ENCODE peak calls at places on chromosomes 12 and 14, in four cellular contexts. K is A673, Z is iPS DF 6.9, N is left ventricle myocardium inferior. Q is an unnamed sample.

GRCh38 chr14:71320734-71321555 is 413.7 kb downstream of the PCNX1 start:
- DNase-seq in K (peak; percentile 80), Z (no peak), N (peak; percentile 57), Q (no peak)

GRCh38 chr14:73748858-73749357 is 34.7 kb upstream of the PNMA1 start:
- DNase-seq in N (no peak), K (no peak), Z (no peak), Q (no peak)

GRCh38 chr14:34710744-34711143 is 3.6 kb downstream of the CFL2 start:
- DNase-seq in K (no peak), Z (no peak), N (no peak), Q (no peak)

GRCh38 chr14:62592877-62593276 is 452.4 kb downstream of the KCNH5 start:
- DNase-seq in K (peak; percentile 67), Z (no peak), N (no peak), Q (no peak)

GRCh38 chr14:102594514-102595175 is 2.2 kb downstream of the RCOR1 start:
- DNase-seq in K (peak; percentile 83), N (peak; percentile 63), Z (no peak), Q (peak; percentile 54)

GRCh38 chr12:4143909-4144308 is 129.7 kb upstream of the CCND2 start:
- DNase-seq in N (no peak), K (no peak), Z (no peak), Q (no peak)

GRCh38 chr12:58310368-58310767 is 369.0 kb downstream of the ATP23 start:
- DNase-seq in K (peak; percentile 21), Z (no peak), N (no peak), Q (no peak)

GRCh38 chr12:92871121-92871520 is 58.0 kb downstream of the EEA1 start:
- DNase-seq in Z (no peak), K (peak; percentile 16), N (no peak), Q (no peak)

GRCh38 chr12:79682593-79682992 is 8.2 kb downstream of the PAWR start:
- DNase-seq in K (no peak), Z (no peak), N (no peak), Q (no peak)

GRCh38 chr12:68876471-68876870 is 56.5 kb downstream of the CPM start:
- DNase-seq in Z (no peak), N (no peak), K (peak; percentile 37), Q (no peak)

GRCh38 chr14:69999246-69999645 is 120.0 kb downstream of the SMOC1 start:
- DNase-seq in Z (no peak), K (no peak), N (no peak), Q (no peak)

GRCh38 chr12:132766380-132767085 is 4.9 kb upstream of the ANKLE2 start:
- DNase-seq in K (peak; percentile 85), Z (no peak), N (peak; percentile 73), Q (no peak)

GRCh38 chr12:96378319-96378718 is 21.9 kb downstream of the CDK17 start:
- DNase-seq in Z (no peak), N (no peak), K (no peak), Q (no peak)

DNA sequence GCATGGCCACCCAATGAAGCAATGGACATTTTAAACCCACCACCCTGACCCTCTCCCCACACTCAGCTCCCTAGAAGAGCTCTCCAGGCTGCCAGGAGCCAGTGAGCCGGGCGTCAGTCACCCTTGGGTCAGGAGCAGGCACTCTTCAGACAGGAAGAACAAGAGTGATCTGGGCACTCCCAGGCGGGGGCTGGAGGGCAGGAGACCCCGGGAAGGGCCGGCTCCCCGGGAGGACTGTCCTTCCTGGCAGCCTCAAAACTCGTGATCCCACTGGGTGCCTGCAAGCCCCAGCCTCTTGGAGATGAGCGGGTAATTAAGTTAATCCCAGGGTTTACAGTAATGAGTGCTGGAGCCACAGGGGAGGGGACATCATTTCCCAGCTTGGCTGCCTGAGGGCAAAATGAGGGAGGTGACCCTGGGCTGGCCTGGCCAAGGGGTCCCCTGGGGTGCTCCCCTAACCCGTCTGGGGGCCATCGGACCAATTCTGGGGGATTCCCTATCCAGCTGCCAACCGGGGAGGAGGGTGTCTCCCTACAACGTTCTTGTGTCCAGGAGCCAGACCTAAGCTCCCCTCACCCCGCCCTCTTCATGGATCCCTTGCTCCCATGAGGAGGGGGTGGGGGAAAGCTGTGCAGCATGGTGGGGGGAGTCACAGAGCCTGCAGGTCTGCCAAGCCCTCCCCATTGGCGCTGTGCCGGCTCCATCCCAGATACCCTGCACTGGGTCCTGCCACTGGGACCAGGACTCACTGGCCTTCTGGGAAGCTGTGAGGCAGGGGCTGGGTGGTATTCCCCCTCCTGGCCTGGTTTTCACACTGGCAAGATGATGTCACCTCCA is 59.2 kb downstream of the CCNK start:
- DNase-seq in N (no peak), K (no peak), Z (no peak), Q (no peak)
- H3K4me1 ChIP-seq in N (peaks cover 90% of the 10 kb centered on the region), K (peaks cover 8% of the 10 kb centered on the region), Z (peaks cover 15% of the 10 kb centered on the region), Q (peaks cover 83% of the 10 kb centered on the region)

GRCh38 chr12:52667931-52668330 is 12.3 kb downstream of the KRT1 start:
- DNase-seq in Z (no peak), K (no peak), N (no peak), Q (no peak)
- H3K4me1 ChIP-seq in Z (no peaks in the 10 kb centered on the region), K (no peaks in the 10 kb centered on the region), N (no peaks in the 10 kb centered on the region), Q (no peaks in the 10 kb centered on the region)

GRCh38 chr12:89501793-89502192 is 22.8 kb downstream of the GALNT4 start:
- DNase-seq in K (no peak), Z (no peak), N (no peak), Q (no peak)

GRCh38 chr12:89504560-89505346 is 19.8 kb downstream of the GALNT4 start:
- DNase-seq in N (no peak), Z (no peak), K (no peak), Q (no peak)

GRCh38 chr12:89507015-89507824 is 17.4 kb downstream of the GALNT4 start:
- DNase-seq in Z (no peak), N (no peak), K (no peak), Q (no peak)

GRCh38 chr12:89506050-89506449 is 18.5 kb downstream of the GALNT4 start:
- DNase-seq in N (no peak), K (no peak), Z (no peak), Q (no peak)
- H3K4me1 ChIP-seq in N (peaks cover 10% of the 10 kb centered on the region), K (no peaks in the 10 kb centered on the region), Z (no peaks in the 10 kb centered on the region), Q (no peaks in the 10 kb centered on the region)

DNA sequence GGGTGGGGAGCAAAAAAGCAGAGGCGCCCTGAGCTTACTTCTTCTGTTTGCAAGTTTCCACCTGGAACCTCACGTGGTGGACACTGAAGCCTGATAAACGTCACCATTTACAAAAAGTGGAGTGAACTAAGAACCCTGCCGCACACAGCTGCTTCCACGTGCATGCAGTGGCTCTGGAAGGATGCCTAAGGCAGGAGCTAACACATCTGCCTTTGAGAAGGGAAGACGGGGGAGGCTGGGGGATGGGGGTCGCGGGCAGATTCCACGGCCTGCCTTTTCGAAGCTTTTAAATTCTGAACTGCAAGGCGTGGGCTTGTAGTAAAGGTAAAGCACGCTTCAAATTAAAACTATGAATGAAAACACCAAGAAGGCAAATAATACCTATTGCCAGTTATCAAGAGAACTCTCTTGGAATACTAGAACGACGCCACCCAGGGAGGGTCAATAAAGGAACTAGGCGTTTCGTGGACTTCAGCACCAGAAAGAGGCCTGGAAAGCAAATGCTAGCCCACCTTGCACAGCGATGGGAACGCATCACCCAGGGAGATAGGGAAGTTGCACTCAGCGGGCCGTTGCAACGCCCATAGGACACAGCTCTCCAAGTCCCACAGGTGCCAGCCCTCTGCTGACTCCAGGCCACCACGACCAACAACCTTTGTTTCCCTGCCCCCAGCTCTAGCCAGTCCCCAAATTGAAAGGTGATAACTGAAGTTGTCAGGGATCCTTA is 61.8 kb downstream of the TESC start:
- DNase-seq in N (no peak), K (no peak), Z (no peak), Q (no peak)
- H3K4me1 ChIP-seq in N (peaks cover 51% of the 10 kb centered on the region), K (no peaks in the 10 kb centered on the region), Z (peaks cover 2% of the 10 kb centered on the region), Q (peaks cover 4% of the 10 kb centered on the region)

GRCh38 chr12:54987611-54988231 is 3.2 kb upstream of the TESPA1 start:
- DNase-seq in K (no peak), N (no peak), Z (no peak), Q (no peak)

GRCh38 chr12:54991992-54992377 is 7.4 kb upstream of the TESPA1 start:
- DNase-seq in Z (no peak), K (no peak), N (no peak), Q (no peak)

GRCh38 chr12:54991161-54991991 is 6.8 kb upstream of the TESPA1 start:
- DNase-seq in N (no peak), K (no peak), Z (no peak), Q (no peak)

GRCh38 chr12:54989829-54990228 is 5.3 kb upstream of the TESPA1 start:
- DNase-seq in Z (no peak), N (no peak), K (no peak), Q (no peak)

GRCh38 chr12:54988402-54989054 is 4.0 kb upstream of the TESPA1 start:
- DNase-seq in N (peak; percentile 92), K (peak; percentile 11), Z (no peak), Q (no peak)
- H3K4me1 ChIP-seq in N (peaks cover 19% of the 10 kb centered on the region), K (no peaks in the 10 kb centered on the region), Z (no peaks in the 10 kb centered on the region), Q (no peaks in the 10 kb centered on the region)

DNA sequence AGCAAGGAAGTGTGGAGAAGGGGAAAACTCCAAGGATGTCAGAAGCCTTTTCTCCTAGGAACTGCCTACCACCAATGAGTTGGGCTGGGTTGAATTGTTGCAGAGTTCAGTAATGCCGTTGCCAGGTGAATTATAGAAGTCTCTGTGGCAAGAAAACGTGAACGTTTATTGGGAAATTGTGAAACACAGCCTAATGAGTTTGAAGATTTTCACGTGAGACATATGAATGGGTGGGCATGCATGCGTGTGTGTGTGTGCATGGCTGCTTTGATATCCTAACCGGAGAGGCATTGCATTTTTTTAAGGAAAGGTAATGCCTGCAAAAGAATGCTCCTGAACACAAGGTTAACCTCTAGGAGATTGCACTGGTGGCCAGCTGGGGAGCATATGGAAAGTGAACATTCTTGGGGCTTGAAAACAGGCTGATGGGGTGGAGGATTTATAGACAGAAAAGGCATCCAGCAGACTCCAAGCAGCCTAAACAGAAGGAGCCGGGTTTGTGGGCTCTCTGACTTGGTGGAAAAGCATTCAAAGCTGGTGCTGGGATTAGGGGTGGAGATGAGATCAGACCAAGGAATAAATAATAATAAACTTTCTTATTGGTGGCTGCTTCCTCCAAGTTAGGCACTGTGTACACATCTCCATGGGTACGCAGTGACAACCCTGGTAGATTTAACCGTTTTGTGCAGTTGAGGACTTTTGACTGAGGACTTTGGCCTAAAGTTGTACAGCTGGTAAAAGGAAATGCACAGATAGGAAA is 67.8 kb downstream of the NTF3 start:
- DNase-seq in Z (no peak), N (no peak), K (no peak), Q (no peak)
- H3K4me1 ChIP-seq in Z (peaks cover 2% of the 10 kb centered on the region), N (no peaks in the 10 kb centered on the region), K (no peaks in the 10 kb centered on the region), Q (no peaks in the 10 kb centered on the region)

GRCh38 chr14:92437309-92437708 is 76.3 kb upstream of the RIN3 start:
- DNase-seq in K (no peak), Z (no peak), N (no peak), Q (no peak)

GRCh38 chr14:92441751-92442477 is 71.7 kb upstream of the RIN3 start:
- DNase-seq in N (no peak), Z (no peak), K (no peak), Q (no peak)

GRCh38 chr14:92437729-92438280 is 75.8 kb upstream of the RIN3 start:
- DNase-seq in N (no peak), Z (no peak), K (no peak), Q (no peak)

GRCh38 chr14:92440345-92441003 is 73.1 kb upstream of the RIN3 start:
- DNase-seq in Z (no peak), K (no peak), N (no peak), Q (no peak)

GRCh38 chr14:92439551-92440344 is 73.8 kb upstream of the RIN3 start:
- DNase-seq in Z (no peak), K (no peak), N (peak; percentile 66), Q (no peak)
- H3K4me1 ChIP-seq in Z (no peaks in the 10 kb centered on the region), K (no peaks in the 10 kb centered on the region), N (peaks cover 15% of the 10 kb centered on the region), Q (no peaks in the 10 kb centered on the region)

Q was measured in Panc1.